ENCODE peak calls at places on chromosomes 12 and 14, in four cellular contexts. One of them, this sample, is unnamed.
A peak's percentile ranks its signal among the peaks of the same experiment; 100 is the strongest.

GRCh38 chr12:72570601-72571000 is 298.4 kb downstream of the TRHDE start:
- DNase-seq in right atrium auricular region: no peak
- DNase-seq in testis: peak; percentile 74
- DNase-seq in breast epithelium: no peak
- DNase-seq in this sample: no peak

GRCh38 chr12:6863586-6864321 is 3.6 kb upstream of the TPI1 start:
- DNase-seq in testis: no peak
- DNase-seq in breast epithelium: no peak
- DNase-seq in right atrium auricular region: no peak
- DNase-seq in this sample: no peak

GRCh38 chr12:111428728-111429175 is 23.0 kb downstream of the SH2B3 start:
- DNase-seq in right atrium auricular region: no peak
- DNase-seq in testis: no peak
- DNase-seq in breast epithelium: no peak
- DNase-seq in this sample: peak; percentile 46

GRCh38 chr14:67221248-67221981 is 19.8 kb upstream of the PALS1 start:
- DNase-seq in breast epithelium: no peak
- DNase-seq in right atrium auricular region: no peak
- DNase-seq in testis: no peak
- DNase-seq in this sample: no peak

GRCh38 chr12:56839489-56840442 is 76.6 kb downstream of the HSD17B6 start:
- DNase-seq in testis: peak; percentile 61
- DNase-seq in right atrium auricular region: no peak
- DNase-seq in breast epithelium: no peak
- DNase-seq in this sample: peak; percentile 39

GRCh38 chr12:121751034-121751433 is 38.5 kb downstream of the TMEM120B start:
- DNase-seq in testis: no peak
- DNase-seq in breast epithelium: no peak
- DNase-seq in right atrium auricular region: no peak
- DNase-seq in this sample: no peak

GRCh38 chr14:58605465-58605864 is 32.3 kb upstream of the DACT1 start:
- DNase-seq in testis: no peak
- DNase-seq in right atrium auricular region: no peak
- DNase-seq in breast epithelium: no peak
- DNase-seq in this sample: no peak

GRCh38 chr12:55908726-55909512 is 18.8 kb downstream of the PYM1 start:
- DNase-seq in right atrium auricular region: no peak
- DNase-seq in testis: peak; percentile 66
- DNase-seq in breast epithelium: no peak
- DNase-seq in this sample: no peak

GRCh38 chr12:101839324-101840283 is 8.8 kb upstream of the GNPTAB start:
- DNase-seq in breast epithelium: peak; percentile 48
- DNase-seq in right atrium auricular region: peak; percentile 76
- DNase-seq in testis: peak; percentile 81
- DNase-seq in this sample: peak; percentile 72

GRCh38 chr12:119432935-119433334 is 98.4 kb downstream of the CCDC60 start:
- DNase-seq in testis: no peak
- DNase-seq in breast epithelium: no peak
- DNase-seq in right atrium auricular region: no peak
- DNase-seq in this sample: no peak

GRCh38 chr12:9047105-9047504 is 57.8 kb downstream of the KLRG1 start:
- DNase-seq in right atrium auricular region: no peak
- DNase-seq in testis: no peak
- DNase-seq in breast epithelium: no peak
- DNase-seq in this sample: no peak

GRCh38 chr14:42141328-42141727 is 534.7 kb downstream of the LRFN5 start:
- DNase-seq in right atrium auricular region: no peak
- DNase-seq in breast epithelium: no peak
- DNase-seq in testis: no peak
- DNase-seq in this sample: no peak

GRCh38 chr14:92531151-92531873 is 17.7 kb downstream of the RIN3 start:
- DNase-seq in breast epithelium: no peak
- DNase-seq in testis: no peak
- DNase-seq in right atrium auricular region: no peak
- DNase-seq in this sample: no peak

GRCh38 chr12:104163631-104164030 is 25.6 kb upstream of the NFYB start:
- DNase-seq in breast epithelium: no peak
- DNase-seq in testis: no peak
- DNase-seq in right atrium auricular region: no peak
- DNase-seq in this sample: no peak

GRCh38 chr12:65891987-65892481 is 67.8 kb downstream of the HMGA2 start:
- DNase-seq in right atrium auricular region: peak; percentile 86
- DNase-seq in breast epithelium: peak; percentile 75
- DNase-seq in testis: peak; percentile 66
- DNase-seq in this sample: peak; percentile 85

GRCh38 chr12:105601158-105601557 is 270.7 kb downstream of the C12orf75 start:
- DNase-seq in right atrium auricular region: no peak
- DNase-seq in testis: no peak
- DNase-seq in breast epithelium: no peak
- DNase-seq in this sample: no peak

GRCh38 chr14:35695072-35695471 is 114.0 kb downstream of the RALGAPA1 start:
- DNase-seq in testis: no peak
- DNase-seq in right atrium auricular region: no peak
- DNase-seq in breast epithelium: no peak
- DNase-seq in this sample: no peak

GRCh38 chr12:91769736-91770135 is 375.9 kb downstream of the BTG1 start:
- DNase-seq in breast epithelium: no peak
- DNase-seq in testis: no peak
- DNase-seq in right atrium auricular region: no peak
- DNase-seq in this sample: no peak

GRCh38 chr12:2138871-2139308 is 86.1 kb downstream of the CACNA1C start:
- DNase-seq in testis: no peak
- DNase-seq in right atrium auricular region: no peak
- DNase-seq in breast epithelium: no peak
- DNase-seq in this sample: no peak

GRCh38 chr14:100104523-100105300 is 39.5 kb downstream of the EVL start:
- DNase-seq in right atrium auricular region: no peak
- DNase-seq in breast epithelium: no peak
- DNase-seq in testis: no peak
- DNase-seq in this sample: no peak

GRCh38 chr12:4908694-4909396 is 860 bp upstream of the KCNA1 start:
- DNase-seq in breast epithelium: no peak
- DNase-seq in testis: no peak
- DNase-seq in right atrium auricular region: no peak
- DNase-seq in this sample: no peak

GRCh38 chr12:124961055-124961454 is 27.9 kb downstream of the DHX37 start:
- DNase-seq in right atrium auricular region: no peak
- DNase-seq in breast epithelium: no peak
- DNase-seq in testis: no peak
- DNase-seq in this sample: no peak

GRCh38 chr14:104968153-104968527 is 10.0 kb downstream of the AHNAK2 start:
- DNase-seq in testis: peak; percentile 67
- DNase-seq in breast epithelium: peak; percentile 57
- DNase-seq in right atrium auricular region: peak; percentile 72
- DNase-seq in this sample: no peak

GRCh38 chr14:103707329-103708263 is 7.7 kb downstream of the XRCC3 start:
- DNase-seq in testis: no peak
- DNase-seq in breast epithelium: no peak
- DNase-seq in right atrium auricular region: no peak
- DNase-seq in this sample: no peak

GRCh38 chr12:3283137-3283680 is 206.0 kb downstream of the TSPAN9 start:
- DNase-seq in testis: no peak
- DNase-seq in breast epithelium: no peak
- DNase-seq in right atrium auricular region: no peak
- DNase-seq in this sample: no peak

GRCh38 chr14:81205639-81206038 is 15.1 kb downstream of the GTF2A1 start:
- DNase-seq in testis: no peak
- DNase-seq in breast epithelium: no peak
- DNase-seq in right atrium auricular region: no peak
- DNase-seq in this sample: no peak

GRCh38 chr14:100155049-100155621 is 4.3 kb downstream of the DEGS2 start:
- DNase-seq in right atrium auricular region: no peak
- DNase-seq in testis: peak; percentile 50
- DNase-seq in breast epithelium: peak; percentile 49
- DNase-seq in this sample: no peak

GRCh38 chr12:29547151-29547561 is 49.7 kb upstream of the OVCH1 start:
- DNase-seq in testis: no peak
- DNase-seq in right atrium auricular region: no peak
- DNase-seq in breast epithelium: no peak
- DNase-seq in this sample: no peak

GRCh38 chr12:51592034-51592705 is 1.1 kb downstream of the SCN8A start:
- DNase-seq in testis: no peak
- DNase-seq in right atrium auricular region: no peak
- DNase-seq in breast epithelium: no peak
- DNase-seq in this sample: no peak

GRCh38 chr14:104820669-104821228 is 19.8 kb downstream of the ZBTB42 start:
- DNase-seq in breast epithelium: no peak
- DNase-seq in testis: peak; percentile 77
- DNase-seq in right atrium auricular region: no peak
- DNase-seq in this sample: peak; percentile 80

GRCh38 chr14:102711946-102712345 is 65.3 kb upstream of the TRAF3 start:
- DNase-seq in testis: no peak
- DNase-seq in breast epithelium: no peak
- DNase-seq in right atrium auricular region: no peak
- DNase-seq in this sample: peak; percentile 70

GRCh38 chr14:105227346-105227745 is 21.0 kb upstream of the BTBD6 start:
- DNase-seq in testis: no peak
- DNase-seq in right atrium auricular region: no peak
- DNase-seq in breast epithelium: no peak
- DNase-seq in this sample: no peak

GRCh38 chr14:58912799-58913432 is 275.2 kb downstream of the DACT1 start:
- DNase-seq in testis: no peak
- DNase-seq in breast epithelium: no peak
- DNase-seq in right atrium auricular region: no peak
- DNase-seq in this sample: no peak

GRCh38 chr12:52246720-52247621 is 13.9 kb downstream of the KRT7 start:
- DNase-seq in testis: no peak
- DNase-seq in breast epithelium: peak; percentile 67
- DNase-seq in right atrium auricular region: no peak
- DNase-seq in this sample: peak; percentile 70

GRCh38 chr14:69845787-69846186 is 33.4 kb upstream of the SMOC1 start:
- DNase-seq in breast epithelium: no peak
- DNase-seq in testis: no peak
- DNase-seq in right atrium auricular region: no peak
- DNase-seq in this sample: no peak

GRCh38 chr12:17438141-17438540 is 651.9 kb downstream of the RERGL start:
- DNase-seq in testis: no peak
- DNase-seq in right atrium auricular region: no peak
- DNase-seq in breast epithelium: no peak
- DNase-seq in this sample: no peak
- H3K9me3 ChIP-seq in testis: no peaks in the 10 kb centered on the region
- H3K9me3 ChIP-seq in right atrium auricular region: peaks cover 14% of the 10 kb centered on the region
- H3K9me3 ChIP-seq in breast epithelium: peaks cover 21% of the 10 kb centered on the region
- H3K9me3 ChIP-seq in this sample: no peaks in the 10 kb centered on the region

GRCh38 chr12:76422878-76423438 is 74.7 kb upstream of the BBS10 start:
- DNase-seq in testis: no peak
- DNase-seq in breast epithelium: no peak
- DNase-seq in right atrium auricular region: no peak
- DNase-seq in this sample: no peak

GRCh38 chr12:76424941-76425340 is 76.7 kb upstream of the BBS10 start:
- DNase-seq in right atrium auricular region: no peak
- DNase-seq in breast epithelium: no peak
- DNase-seq in testis: no peak
- DNase-seq in this sample: no peak

GRCh38 chr12:76426160-76426559 is 77.9 kb upstream of the BBS10 start:
- DNase-seq in right atrium auricular region: no peak
- DNase-seq in testis: no peak
- DNase-seq in breast epithelium: no peak
- DNase-seq in this sample: no peak

GRCh38 chr12:76420221-76420620 is 72.0 kb upstream of the BBS10 start:
- DNase-seq in breast epithelium: no peak
- DNase-seq in right atrium auricular region: no peak
- DNase-seq in testis: no peak
- DNase-seq in this sample: no peak

GRCh38 chr12:76422154-76422877 is 74.1 kb upstream of the BBS10 start:
- DNase-seq in testis: no peak
- DNase-seq in right atrium auricular region: no peak
- DNase-seq in breast epithelium: no peak
- DNase-seq in this sample: no peak
- H3K27ac ChIP-seq in testis: no peak overlapping the region
- H3K27ac ChIP-seq in right atrium auricular region: no peak overlapping the region
- H3K27ac ChIP-seq in breast epithelium: no peak overlapping the region
- H3K27ac ChIP-seq in this sample: no peak overlapping the region

DNA sequence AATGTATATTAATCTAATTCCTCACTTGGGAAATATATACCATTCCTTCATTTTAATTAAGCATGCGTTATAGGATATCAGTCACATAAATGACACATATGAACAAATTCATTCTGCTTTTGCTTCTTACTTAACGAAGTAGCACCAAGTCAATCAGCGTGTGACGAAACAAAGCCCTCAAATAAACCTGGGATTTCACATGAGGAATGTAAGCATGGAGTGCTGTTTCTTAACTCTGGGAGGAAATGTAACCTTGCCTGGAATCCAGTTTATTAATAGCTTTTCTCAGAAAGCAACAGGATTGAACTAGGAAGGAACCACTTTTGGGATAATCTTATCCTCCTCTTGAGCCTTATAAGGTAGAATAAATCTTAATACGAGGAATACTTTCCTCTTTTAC is 72.0 kb downstream of the NIN start:
- DNase-seq in testis: no peak
- DNase-seq in breast epithelium: no peak
- DNase-seq in right atrium auricular region: no peak
- DNase-seq in this sample: no peak
- H3K4me3 ChIP-seq in testis: no peak overlapping the region
- H3K4me3 ChIP-seq in breast epithelium: no peak overlapping the region
- H3K4me3 ChIP-seq in right atrium auricular region: no peak overlapping the region
- H3K4me3 ChIP-seq in this sample: no peak overlapping the region

DNA sequence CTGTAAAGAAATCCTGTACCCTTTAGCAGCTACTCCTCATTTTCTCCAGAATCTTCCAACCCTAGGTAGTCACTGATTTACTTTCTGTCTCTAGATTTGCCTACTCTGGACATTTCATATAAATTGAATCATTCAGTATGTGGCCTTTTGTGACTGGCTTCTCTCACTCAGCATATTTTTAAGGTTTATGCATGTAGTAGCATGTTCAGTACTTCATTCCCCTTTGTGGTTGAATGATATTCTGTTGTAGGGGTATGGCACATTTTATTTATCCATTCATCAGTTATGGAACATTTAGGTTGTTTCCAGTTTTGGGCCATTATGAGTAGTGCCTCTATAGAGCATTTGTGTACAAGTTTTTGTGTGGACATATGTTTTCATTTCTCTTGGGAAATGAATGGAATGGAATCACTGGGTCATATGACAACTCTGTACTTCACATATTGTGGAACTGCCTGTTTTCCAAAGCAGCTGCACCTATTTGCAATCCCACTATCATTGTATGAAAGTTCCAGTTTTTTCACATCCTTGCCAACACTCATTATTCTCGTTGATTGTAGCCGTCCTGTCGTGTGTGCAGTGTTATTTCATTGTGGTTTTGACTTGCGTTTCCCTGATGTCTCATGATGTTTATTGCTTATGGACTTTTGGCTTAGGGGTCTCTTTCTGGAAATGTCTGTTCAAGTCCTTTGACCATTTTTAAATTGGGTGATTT is 57.2 kb downstream of the ATF7IP start:
- DNase-seq in breast epithelium: no peak
- DNase-seq in testis: no peak
- DNase-seq in right atrium auricular region: no peak
- DNase-seq in this sample: no peak
- H3K9me3 ChIP-seq in breast epithelium: peaks cover 21% of the 10 kb centered on the region
- H3K9me3 ChIP-seq in testis: no peaks in the 10 kb centered on the region
- H3K9me3 ChIP-seq in right atrium auricular region: no peaks in the 10 kb centered on the region
- H3K9me3 ChIP-seq in this sample: no peaks in the 10 kb centered on the region

GRCh38 chr14:29240046-29240445 is 473.5 kb downstream of the FOXG1 start:
- DNase-seq in testis: no peak
- DNase-seq in breast epithelium: no peak
- DNase-seq in right atrium auricular region: no peak
- DNase-seq in this sample: no peak
- H3K27ac ChIP-seq in testis: no peak overlapping the region
- H3K27ac ChIP-seq in breast epithelium: no peak overlapping the region
- H3K27ac ChIP-seq in right atrium auricular region: no peak overlapping the region
- H3K27ac ChIP-seq in this sample: no peak overlapping the region

This sample was measured in adrenal gland.